ENCODE peak calls at places on chromosomes 5 and 9, in six cellular contexts. M, K, B, T, X and L are unnamed samples.
A peak's percentile ranks its signal among the peaks of the same experiment; 100 is the strongest.

GRCh38 chr5:5487961-5488360 is 65.5 kb downstream of the ICE1 start:
- DNase-seq in M (no peak), K (no peak), B (no peak), T (no peak), X (no peak), L (no peak)

GRCh38 chr9:85158512-85158911 is 489.0 kb downstream of the NTRK2 start:
- DNase-seq in M (no peak), K (no peak), B (no peak), T (no peak), X (no peak), L (no peak)

GRCh38 chr9:10000669-10001068 is 612.1 kb downstream of the PTPRD start:
- DNase-seq in M (no peak), K (no peak), B (no peak), T (no peak), X (no peak), L (no peak)

GRCh38 chr9:87119328-87119881 is 172.1 kb upstream of the GAS1 start:
- DNase-seq in M (no peak), K (no peak), B (no peak), T (no peak), X (peak; percentile 75), L (no peak)

GRCh38 chr5:87195104-87195581 is 72.5 kb upstream of the RASA1 start:
- DNase-seq in M (no peak), K (no peak), B (no peak), T (peak; percentile 48), X (no peak), L (no peak)

GRCh38 chr9:23841304-23841703 is 15.3 kb upstream of the ELAVL2 start:
- DNase-seq in M (no peak), K (no peak), B (no peak), T (no peak), X (no peak), L (no peak)

GRCh38 chr5:165495829-165496380 is 1990.5 kb downstream of the MAT2B start:
- DNase-seq in M (no peak), K (no peak), B (no peak), T (no peak), X (no peak), L (no peak)

GRCh38 chr9:37292896-37293295 is 129.6 kb upstream of the GRHPR start:
- DNase-seq in M (no peak), K (no peak), B (no peak), T (no peak), X (no peak), L (no peak)

GRCh38 chr9:83475741-83476140 is 62.5 kb downstream of the FRMD3 start:
- DNase-seq in M (no peak), K (no peak), B (no peak), T (no peak), X (no peak), L (no peak)

GRCh38 chr5:148499461-148499860 is 115.7 kb downstream of the FBXO38 start:
- DNase-seq in M (no peak), K (no peak), B (no peak), T (no peak), X (no peak), L (no peak)

GRCh38 chr5:93884254-93884653 is 142.9 kb upstream of the POU5F2 start:
- DNase-seq in M (no peak), K (no peak), B (no peak), T (no peak), X (no peak), L (no peak)

GRCh38 chr5:93886098-93886806 is 144.9 kb upstream of the POU5F2 start:
- DNase-seq in M (no peak), K (no peak), B (no peak), T (no peak), X (no peak), L (no peak)

GRCh38 chr5:93883459-93883858 is 142.1 kb upstream of the POU5F2 start:
- DNase-seq in M (no peak), K (no peak), B (no peak), T (no peak), X (no peak), L (no peak)

GRCh38 chr5:93887678-93888077 is 146.3 kb upstream of the POU5F2 start:
- DNase-seq in M (no peak), K (no peak), B (no peak), T (no peak), X (no peak), L (no peak)

DNA sequence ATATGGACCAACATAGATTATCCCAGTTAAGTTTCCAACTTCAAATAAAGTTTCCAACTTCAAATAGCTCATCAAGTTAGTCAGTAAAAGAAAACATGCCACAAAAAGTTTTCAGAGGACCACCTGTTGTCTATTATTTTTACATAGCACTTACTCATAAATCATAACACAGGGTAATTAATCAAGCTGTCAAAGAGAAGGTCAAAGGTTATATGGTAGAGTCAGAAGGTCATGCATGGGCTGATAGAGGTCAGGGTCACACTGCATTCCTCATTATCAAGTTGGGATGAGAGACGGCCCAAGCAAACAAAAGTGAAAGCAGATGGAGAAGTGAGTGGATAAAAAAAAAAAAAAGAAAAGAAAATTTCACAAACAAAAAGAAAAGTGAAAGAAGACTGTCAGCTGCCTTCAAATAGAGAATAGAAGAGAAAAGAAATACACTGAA is 145.5 kb upstream of the POU5F2 start:
- DNase-seq in M (no peak), K (no peak), B (no peak), T (no peak), X (no peak), L (no peak)
- H3K4me3 ChIP-seq in M (no peak overlapping the region), K (no peak overlapping the region), B (no peak overlapping the region), T (no peak overlapping the region), X (no peak overlapping the region), L (no peak overlapping the region)

DNA sequence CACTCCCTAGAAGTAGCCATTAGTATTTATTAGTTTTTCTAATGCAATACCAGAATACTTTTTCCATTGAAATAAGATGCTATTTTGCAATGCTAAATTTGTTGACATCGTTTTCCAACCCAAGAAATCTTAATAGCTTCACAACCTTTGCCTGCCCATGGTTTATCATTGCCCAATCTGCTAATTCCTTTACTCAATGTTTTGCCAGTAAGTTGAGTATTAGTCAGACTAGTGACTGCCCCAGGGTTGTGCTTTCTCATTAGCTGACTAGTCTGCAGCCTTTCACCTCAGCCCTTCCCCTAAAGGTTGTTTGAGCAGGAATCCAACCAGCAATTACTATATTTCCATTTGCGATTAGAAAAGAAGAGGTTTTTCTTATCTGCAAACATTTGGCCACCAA is 62.8 kb downstream of the NREP start:
- DNase-seq in M (no peak), K (no peak), B (no peak), T (no peak), X (no peak), L (no peak)
- TF ChIP-seq GABPA in M (no peak), K (no peak), B (no peak), T (no peak), X (no peak), L (no peak)

GRCh38 chr9:68898781-68899439 is 115.0 kb downstream of the PRKACG start:
- DNase-seq in M (no peak), K (no peak), B (no peak), T (no peak), X (no peak), L (no peak)

GRCh38 chr9:68897557-68898145 is 116.3 kb downstream of the PRKACG start:
- DNase-seq in M (no peak), K (no peak), B (no peak), T (no peak), X (no peak), L (no peak)

GRCh38 chr9:68896495-68896894 is 117.4 kb downstream of the PRKACG start:
- DNase-seq in M (no peak), K (no peak), B (no peak), T (no peak), X (no peak), L (no peak)

GRCh38 chr9:68895741-68896478 is 118.0 kb downstream of the PRKACG start:
- DNase-seq in M (no peak), K (no peak), B (no peak), T (peak; percentile 69), X (no peak), L (no peak)

DNA sequence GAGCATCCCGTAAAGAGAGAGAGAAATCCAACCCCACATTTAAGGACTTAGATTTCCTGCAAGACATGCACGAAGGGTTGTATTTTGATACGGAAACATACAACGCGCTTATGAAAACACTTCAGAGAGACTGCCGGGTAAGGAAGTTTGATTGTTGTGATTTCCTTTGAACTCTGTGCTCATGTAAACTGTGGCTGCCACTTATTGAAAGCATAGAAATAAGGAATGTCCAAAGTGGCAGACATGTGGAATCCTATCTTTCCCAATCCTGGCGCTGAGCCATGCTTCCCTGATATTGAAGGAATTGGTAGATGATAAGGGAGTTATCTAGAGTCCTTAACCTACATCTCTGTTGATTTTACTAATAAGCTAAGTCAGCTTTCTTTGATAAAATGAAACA is 119.4 kb downstream of the PRKACG start:
- DNase-seq in M (no peak), K (no peak), B (no peak), T (no peak), X (no peak), L (no peak)
- H3K4me3 ChIP-seq in M (no peak overlapping the region), K (no peak overlapping the region), B (no peak overlapping the region), T (no peak overlapping the region), X (no peak overlapping the region), L (no peak overlapping the region)

GRCh38 chr9:92468206-92468605 is 14.1 kb downstream of the ASPN start:
- DNase-seq in M (no peak), K (no peak), B (no peak), T (no peak), X (no peak), L (no peak)
- TF ChIP-seq GABPA in M (no peak), K (no peak), B (no peak), T (no peak), X (no peak), L (no peak)

GRCh38 chr5:135602882-135603721 is 24.3 kb upstream of the CXCL14 start:
- DNase-seq in M (no peak), K (no peak), B (peak; percentile 42), T (no peak), X (no peak), L (no peak)

GRCh38 chr5:135601466-135601865 is 22.7 kb upstream of the CXCL14 start:
- DNase-seq in M (no peak), K (no peak), B (peak; percentile 20), T (no peak), X (no peak), L (no peak)

GRCh38 chr5:135599421-135600140 is 20.8 kb upstream of the CXCL14 start:
- DNase-seq in M (no peak), K (no peak), B (peak; percentile 7), T (no peak), X (no peak), L (no peak)

GRCh38 chr5:135600141-135600570 is 21.4 kb upstream of the CXCL14 start:
- DNase-seq in M (no peak), K (no peak), B (peak; percentile 23), T (no peak), X (no peak), L (no peak)

DNA sequence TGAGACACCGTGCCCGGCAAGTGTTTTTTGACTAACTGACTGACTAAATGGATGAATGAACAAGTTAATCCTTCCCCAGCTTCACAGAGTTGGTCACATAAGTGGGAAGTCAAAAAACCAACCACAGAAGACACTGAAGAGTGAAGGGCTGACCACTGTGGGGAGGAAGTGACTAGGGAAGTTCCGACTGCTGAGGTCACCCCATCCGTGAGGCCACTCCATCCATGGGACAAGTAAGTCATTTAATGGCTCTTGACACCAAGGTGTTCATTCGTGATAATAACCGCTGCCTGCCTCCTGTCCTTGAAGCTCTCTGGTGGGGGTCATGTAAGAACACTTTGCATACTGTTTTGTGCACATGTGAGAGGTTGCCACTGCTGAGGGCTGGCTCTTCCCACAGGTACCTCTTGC is 22.2 kb upstream of the CXCL14 start:
- DNase-seq in M (no peak), K (peak; percentile 39), B (peak; percentile 20), T (no peak), X (no peak), L (no peak)
- H3K4me3 ChIP-seq in M (no peak overlapping the region), K (no peak overlapping the region), B (no peak overlapping the region), T (no peak overlapping the region), X (no peak overlapping the region), L (no peak overlapping the region)